ENCODE peak calls at places on chromosome 21, in four cellular contexts. F is transverse colon, E is spleen, U is prostate gland. I is an unnamed sample.
A peak's percentile ranks its signal among the peaks of the same experiment; 100 is the strongest.

GRCh38 chr21:45071396-45072165 is 2.8 kb upstream of the ADARB1 start:
- DNase-seq in F (no peak), E (no peak), U (no peak), I (no peak)

GRCh38 chr21:41701749-41702148 is 65.1 kb downstream of the RIPK4 start:
- DNase-seq in F (no peak), E (no peak), U (no peak), I (no peak)

GRCh38 chr21:40901690-40902089 is 54.7 kb upstream of the DSCAM start:
- DNase-seq in F (no peak), E (no peak), U (peak; percentile 80), I (no peak)

GRCh38 chr21:17688912-17689874 is 76.5 kb upstream of the BTG3 start:
- DNase-seq in F (peak; percentile 42), E (peak; percentile 78), U (peak; percentile 49), I (peak; percentile 33)

GRCh38 chr21:37357691-37358090 is 8.9 kb upstream of the DYRK1A start:
- DNase-seq in F (no peak), E (no peak), U (no peak), I (no peak)

GRCh38 chr21:42632336-42632751 is 21.1 kb upstream of the PDE9A start:
- DNase-seq in F (peak; percentile 6), E (peak; percentile 48), U (no peak), I (no peak)

GRCh38 chr21:27132270-27132669 is 165.4 kb upstream of the ADAMTS5 start:
- DNase-seq in F (no peak), E (no peak), U (no peak), I (no peak)

GRCh38 chr21:33109574-33110339 is 39.8 kb downstream of the OLIG1 start:
- DNase-seq in F (no peak), E (peak; percentile 80), U (peak; percentile 39), I (peak; percentile 86)

GRCh38 chr21:44532712-44533111 is 7.3 kb downstream of the KRTAP10-1 start:
- DNase-seq in F (peak; percentile 4), E (no peak), U (no peak), I (no peak)

GRCh38 chr21:34602061-34602460 is 12.9 kb downstream of the RCAN1 start:
- DNase-seq in F (no peak), E (no peak), U (no peak), I (no peak)

GRCh38 chr21:33115586-33116541 is 45.9 kb downstream of the OLIG1 start:
- DNase-seq in F (no peak), E (no peak), U (no peak), I (no peak)

GRCh38 chr21:43189936-43190335 is 21.1 kb downstream of the CRYAA start:
- DNase-seq in F (no peak), E (peak; percentile 29), U (peak; percentile 4), I (no peak)

GRCh38 chr21:42683371-42684108 is 30.1 kb downstream of the PDE9A start:
- DNase-seq in F (no peak), E (no peak), U (no peak), I (peak; percentile 50)

GRCh38 chr21:43300496-43301423 is 126.2 kb downstream of the SIK1 start:
- DNase-seq in F (no peak), E (peak; percentile 70), U (no peak), I (no peak)

GRCh38 chr21:25496825-25497482 is 110.3 kb downstream of the MRPL39 start:
- DNase-seq in F (no peak), E (no peak), U (no peak), I (no peak)

GRCh38 chr21:45109831-45110492 is 35.6 kb downstream of the ADARB1 start:
- DNase-seq in F (peak; percentile 52), E (no peak), U (no peak), I (no peak)

GRCh38 chr21:44742418-44743153 is 31.2 kb upstream of the TSPEAR start:
- DNase-seq in F (no peak), E (no peak), U (no peak), I (no peak)

GRCh38 chr21:42512346-42513034 is 1.2 kb upstream of the SLC37A1 start:
- DNase-seq in F (no peak), E (no peak), U (no peak), I (no peak)

GRCh38 chr21:45152265-45152746 is 77.9 kb downstream of the ADARB1 start:
- DNase-seq in F (peak; percentile 50), E (peak; percentile 92), U (no peak), I (peak; percentile 73)

GRCh38 chr21:30233636-30234035 is 17.7 kb upstream of the CLDN8 start:
- DNase-seq in F (no peak), E (no peak), U (no peak), I (no peak)

GRCh38 chr21:33205476-33205875 is 24.3 kb upstream of the IFNAR2 start:
- DNase-seq in F (no peak), E (no peak), U (no peak), I (no peak)

GRCh38 chr21:17650301-17650700 is 37.6 kb upstream of the BTG3 start:
- DNase-seq in F (no peak), E (no peak), U (no peak), I (no peak)

GRCh38 chr21:34936874-34937563 is 112.1 kb downstream of the RUNX1 start:
- DNase-seq in F (no peak), E (no peak), U (no peak), I (no peak)

GRCh38 chr21:31515253-31515652 is 144.2 kb upstream of the SOD1 start:
- DNase-seq in F (no peak), E (no peak), U (no peak), I (no peak)

GRCh38 chr21:45203983-45204382 is 83.7 kb downstream of the POFUT2 start:
- DNase-seq in F (no peak), E (no peak), U (no peak), I (no peak)

GRCh38 chr21:43864313-43864805 is 664 bp upstream of the AGPAT3 start:
- DNase-seq in F (peak; percentile 76), E (peak; percentile 87), U (peak; percentile 49), I (no peak)

GRCh38 chr21:28464095-28464494 is 528.6 kb downstream of the LTN1 start:
- DNase-seq in F (no peak), E (no peak), U (no peak), I (no peak)
- TF ChIP-seq POLR2AphosphoS5 in F (no peak), E (no peak), U (no peak), I (no peak)

DNA sequence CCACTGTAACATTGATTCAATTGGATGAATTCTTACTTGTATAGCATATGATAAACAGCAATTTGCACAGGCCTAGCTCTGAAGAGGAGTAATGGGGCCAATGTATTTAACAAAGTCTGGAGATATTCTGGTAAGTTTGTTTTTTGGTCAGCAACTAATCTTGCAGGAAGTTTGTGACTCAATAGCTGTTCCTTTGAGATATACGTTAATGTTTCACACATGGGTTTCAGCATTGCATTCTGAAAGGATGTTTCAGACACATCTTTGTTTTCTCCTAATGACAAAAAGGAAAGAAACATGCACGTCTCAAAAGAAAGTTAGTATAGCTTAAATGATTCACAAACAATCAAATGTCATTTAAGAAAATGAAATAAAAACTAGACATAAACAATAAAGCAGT is 49.0 kb downstream of the LTN1 start:
- DNase-seq in F (no peak), E (no peak), U (no peak), I (no peak)
- H3K36me3 ChIP-seq in F (no peaks in the 10 kb centered on the region), E (peaks cover 48% of the 10 kb centered on the region), U (peaks cover 5% of the 10 kb centered on the region), I (peaks cover 28% of the 10 kb centered on the region)

GRCh38 chr21:35940074-35940927 is 120.0 kb downstream of the SETD4 start:
- DNase-seq in F (peak; percentile 35), E (no peak), U (peak; percentile 46), I (peak; percentile 36)

GRCh38 chr21:35943752-35944151 is 116.6 kb downstream of the SETD4 start:
- DNase-seq in F (no peak), E (no peak), U (no peak), I (no peak)

GRCh38 chr21:35945089-35945671 is 115.1 kb downstream of the SETD4 start:
- DNase-seq in F (no peak), E (no peak), U (no peak), I (no peak)

DNA sequence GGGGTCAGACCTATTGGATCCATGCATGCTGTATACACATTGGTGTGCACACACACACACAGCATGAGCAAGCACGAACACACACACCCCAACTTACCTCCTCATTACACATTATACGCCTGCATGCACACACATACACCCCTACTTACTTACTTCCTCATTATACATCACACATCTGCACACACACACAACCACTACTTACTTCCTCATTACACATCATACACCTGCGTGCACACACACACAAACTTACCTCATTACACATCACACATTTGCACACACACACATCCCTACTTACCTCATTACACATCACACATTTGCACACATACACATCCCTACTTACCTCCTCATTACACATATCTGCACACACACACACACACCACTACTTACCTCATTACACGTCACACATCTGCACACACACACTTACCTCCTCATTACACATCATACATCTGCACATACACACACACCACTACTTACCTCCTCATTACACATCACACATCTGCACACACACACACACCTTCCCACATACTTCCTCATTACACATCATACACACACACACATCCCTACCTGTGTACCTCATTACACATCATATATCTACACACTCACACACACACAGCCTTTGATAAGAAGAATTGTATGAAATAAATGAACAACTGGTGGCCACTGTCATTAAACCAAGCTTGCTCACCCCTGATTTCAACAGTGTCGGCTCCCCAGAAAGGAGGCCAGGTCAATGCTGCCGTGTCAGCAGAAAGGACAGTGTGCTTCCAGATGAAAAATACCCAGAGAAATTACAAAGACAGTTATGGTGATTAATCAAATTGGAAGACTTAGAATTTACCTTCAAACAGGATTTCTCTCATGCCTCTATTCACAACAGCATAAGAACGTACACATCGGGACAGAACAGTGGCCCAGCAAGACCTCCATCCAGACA is 117.8 kb downstream of the SETD4 start:
- DNase-seq in F (no peak), E (no peak), U (no peak), I (no peak)
- TF ChIP-seq POLR2AphosphoS5 in F (no peak), E (no peak), U (no peak), I (no peak)

GRCh38 chr21:38814126-38815059 is 8.7 kb downstream of the ETS2 start:
- DNase-seq in F (peak; percentile 57), E (no peak), U (no peak), I (no peak)

GRCh38 chr21:38813554-38813953 is 7.8 kb downstream of the ETS2 start:
- DNase-seq in F (no peak), E (no peak), U (no peak), I (no peak)

GRCh38 chr21:38813143-38813542 is 7.4 kb downstream of the ETS2 start:
- DNase-seq in F (no peak), E (no peak), U (no peak), I (no peak)

GRCh38 chr21:38816400-38816973 is 10.8 kb downstream of the ETS2 start:
- DNase-seq in F (no peak), E (no peak), U (no peak), I (no peak)

DNA sequence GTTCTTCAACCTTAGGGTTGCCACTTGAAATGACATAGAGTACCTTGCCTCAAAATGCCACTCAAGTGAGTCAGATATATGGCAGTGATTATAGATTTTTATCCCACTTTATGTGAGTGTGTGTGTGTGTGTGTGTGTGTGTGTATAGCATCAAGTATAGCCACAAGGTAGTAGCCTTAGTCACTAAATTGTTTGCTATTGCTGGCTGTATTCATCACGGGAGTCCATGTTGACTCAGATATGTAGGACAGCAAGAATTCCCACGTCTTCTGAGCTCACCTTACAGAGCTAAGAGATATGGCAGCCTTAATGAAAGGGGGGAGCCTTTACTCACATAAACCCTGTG is 9.3 kb downstream of the ETS2 start:
- DNase-seq in F (no peak), E (no peak), U (no peak), I (no peak)
- H3K36me3 ChIP-seq in F (peaks cover 8% of the 10 kb centered on the region), E (peaks cover 81% of the 10 kb centered on the region), U (peaks cover 20% of the 10 kb centered on the region), I (peaks cover 98% of the 10 kb centered on the region)